ENCODE peak calls at places on chromosomes 1 and 21, in eight cellular contexts. One of them, this sample, is unnamed.

GRCh38 chr1:119327066-119327435 is 41.5 kb upstream of the HAO2 start:
- DNase-seq in body of pancreas: no peak
- DNase-seq in suprapubic skin: no peak
- DNase-seq in testis: no peak
- DNase-seq in IMR-90: no peak
- DNase-seq in ovary: peak
- DNase-seq in NB4: no peak
- DNase-seq in tibial nerve: no peak
- DNase-seq in this sample: no peak

GRCh38 chr21:32790626-32791025 is 19.1 kb upstream of the PAXBP1 start:
- DNase-seq in body of pancreas: no peak
- DNase-seq in suprapubic skin: no peak
- DNase-seq in testis: no peak
- DNase-seq in IMR-90: no peak
- DNase-seq in ovary: no peak
- DNase-seq in NB4: no peak
- DNase-seq in tibial nerve: no peak
- DNase-seq in this sample: no peak

GRCh38 chr1:219985169-219985568 is 56.8 kb upstream of the SLC30A10 start:
- DNase-seq in body of pancreas: no peak
- DNase-seq in suprapubic skin: no peak
- DNase-seq in testis: no peak
- DNase-seq in IMR-90: no peak
- DNase-seq in ovary: no peak
- DNase-seq in NB4: no peak
- DNase-seq in tibial nerve: no peak
- DNase-seq in this sample: no peak

GRCh38 chr1:144101397-144102050 is 129.7 kb upstream of the FAM72C start:
- DNase-seq in body of pancreas: peak
- DNase-seq in suprapubic skin: peak
- DNase-seq in testis: peak
- DNase-seq in IMR-90: no peak
- DNase-seq in ovary: peak
- DNase-seq in NB4: no peak
- DNase-seq in tibial nerve: peak
- DNase-seq in this sample: peak

GRCh38 chr1:24902471-24902891 is 27.6 kb downstream of the RUNX3 start:
- DNase-seq in body of pancreas: no peak
- DNase-seq in suprapubic skin: no peak
- DNase-seq in testis: no peak
- DNase-seq in IMR-90: no peak
- DNase-seq in ovary: no peak
- DNase-seq in NB4: no peak
- DNase-seq in tibial nerve: no peak
- DNase-seq in this sample: no peak

GRCh38 chr21:41368361-41369104 is 6.7 kb downstream of the MX2 start:
- DNase-seq in body of pancreas: no peak
- DNase-seq in suprapubic skin: no peak
- DNase-seq in testis: no peak
- DNase-seq in IMR-90: no peak
- DNase-seq in ovary: no peak
- DNase-seq in NB4: no peak
- DNase-seq in tibial nerve: no peak
- DNase-seq in this sample: peak

GRCh38 chr1:101175886-101176285 is 60.9 kb upstream of the S1PR1 start:
- DNase-seq in body of pancreas: no peak
- DNase-seq in suprapubic skin: no peak
- DNase-seq in testis: no peak
- DNase-seq in IMR-90: no peak
- DNase-seq in ovary: no peak
- DNase-seq in NB4: no peak
- DNase-seq in tibial nerve: no peak
- DNase-seq in this sample: no peak

GRCh38 chr1:155900161-155900560 is 11.0 kb downstream of the RIT1 start:
- DNase-seq in body of pancreas: no peak
- DNase-seq in suprapubic skin: no peak
- DNase-seq in testis: no peak
- DNase-seq in IMR-90: no peak
- DNase-seq in ovary: no peak
- DNase-seq in NB4: no peak
- DNase-seq in tibial nerve: no peak
- DNase-seq in this sample: no peak

GRCh38 chr1:245500546-245500945 is 345.8 kb downstream of the KIF26B start:
- DNase-seq in body of pancreas: peak
- DNase-seq in suprapubic skin: no peak
- DNase-seq in testis: no peak
- DNase-seq in IMR-90: peak
- DNase-seq in ovary: no peak
- DNase-seq in NB4: peak
- DNase-seq in tibial nerve: no peak
- DNase-seq in this sample: peak

GRCh38 chr21:39159342-39160063 is 23.7 kb downstream of the PSMG1 start:
- DNase-seq in body of pancreas: no peak
- DNase-seq in suprapubic skin: no peak
- DNase-seq in testis: no peak
- DNase-seq in IMR-90: peak
- DNase-seq in ovary: no peak
- DNase-seq in NB4: no peak
- DNase-seq in tibial nerve: no peak
- DNase-seq in this sample: no peak

GRCh38 chr1:233627376-233627775 is 13.5 kb downstream of the KCNK1 start:
- DNase-seq in body of pancreas: no peak
- DNase-seq in suprapubic skin: no peak
- DNase-seq in testis: no peak
- DNase-seq in IMR-90: no peak
- DNase-seq in ovary: no peak
- DNase-seq in NB4: no peak
- DNase-seq in tibial nerve: no peak
- DNase-seq in this sample: no peak

GRCh38 chr1:48776400-48777218 is at the start of gene BEND5:
- DNase-seq in body of pancreas: peak
- DNase-seq in suprapubic skin: peak
- DNase-seq in testis: peak
- DNase-seq in IMR-90: peak
- DNase-seq in ovary: peak
- DNase-seq in NB4: peak
- DNase-seq in tibial nerve: no peak
- DNase-seq in this sample: peak

DNA sequence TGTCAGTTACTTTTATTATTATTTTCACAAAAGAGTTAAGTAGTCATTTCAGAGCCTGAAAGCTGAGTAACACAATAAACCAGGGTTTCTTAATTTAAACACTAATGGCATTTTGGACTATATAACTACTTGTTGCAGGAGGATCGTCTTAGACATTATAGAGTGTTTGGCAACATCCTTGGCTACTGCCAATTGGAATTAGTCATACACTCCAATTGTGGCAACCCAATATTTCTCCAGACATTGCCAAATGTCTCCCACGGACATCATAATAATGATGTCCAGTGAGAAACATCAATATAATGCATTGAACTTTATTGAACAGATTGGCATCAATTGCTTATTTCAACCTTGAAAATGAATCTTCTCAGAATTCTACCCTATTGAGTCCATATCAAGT is 441.9 kb upstream of the ADGRL4 start:
- DNase-seq in body of pancreas: no peak
- DNase-seq in suprapubic skin: no peak
- DNase-seq in testis: no peak
- DNase-seq in IMR-90: no peak
- DNase-seq in ovary: no peak
- DNase-seq in NB4: no peak
- DNase-seq in tibial nerve: no peak
- DNase-seq in this sample: no peak
- TF ChIP-seq POLR2A in body of pancreas: no peak
- TF ChIP-seq POLR2A in suprapubic skin: no peak
- TF ChIP-seq POLR2A in testis: no peak
- TF ChIP-seq POLR2A in IMR-90: no peak
- TF ChIP-seq POLR2A in ovary: no peak
- TF ChIP-seq POLR2A in NB4: no peak
- TF ChIP-seq POLR2A in tibial nerve: no peak
- TF ChIP-seq POLR2A in this sample: no peak

DNA sequence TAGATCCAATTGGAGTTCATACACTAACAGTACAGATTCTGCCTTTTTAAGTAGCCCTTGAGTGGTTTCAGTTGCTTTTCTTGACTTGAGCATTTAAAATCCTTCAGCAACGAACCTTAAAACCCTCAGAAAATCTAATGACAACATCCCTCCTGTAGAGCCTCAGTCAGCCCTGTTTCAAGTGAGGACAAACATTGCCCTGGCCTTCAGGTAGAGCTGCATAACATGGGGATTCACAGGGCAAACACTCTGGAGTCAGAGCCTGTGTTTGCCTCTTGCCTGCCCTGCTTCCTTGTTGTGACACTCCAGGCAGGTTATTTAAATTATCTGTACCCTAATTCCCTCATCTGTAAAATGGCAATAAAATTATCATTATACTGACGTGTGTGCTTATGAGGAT is 96.1 kb upstream of the KCNA3 start:
- DNase-seq in body of pancreas: no peak
- DNase-seq in suprapubic skin: no peak
- DNase-seq in testis: no peak
- DNase-seq in IMR-90: no peak
- DNase-seq in ovary: no peak
- DNase-seq in NB4: no peak
- DNase-seq in tibial nerve: no peak
- DNase-seq in this sample: no peak
- TF ChIP-seq CTCF in body of pancreas: no peak
- TF ChIP-seq CTCF in suprapubic skin: no peak
- TF ChIP-seq CTCF in testis: no peak
- TF ChIP-seq CTCF in IMR-90: no peak
- TF ChIP-seq CTCF in ovary: no peak
- TF ChIP-seq CTCF in NB4: no peak
- TF ChIP-seq CTCF in tibial nerve: no peak
- TF ChIP-seq CTCF in this sample: no peak

DNA sequence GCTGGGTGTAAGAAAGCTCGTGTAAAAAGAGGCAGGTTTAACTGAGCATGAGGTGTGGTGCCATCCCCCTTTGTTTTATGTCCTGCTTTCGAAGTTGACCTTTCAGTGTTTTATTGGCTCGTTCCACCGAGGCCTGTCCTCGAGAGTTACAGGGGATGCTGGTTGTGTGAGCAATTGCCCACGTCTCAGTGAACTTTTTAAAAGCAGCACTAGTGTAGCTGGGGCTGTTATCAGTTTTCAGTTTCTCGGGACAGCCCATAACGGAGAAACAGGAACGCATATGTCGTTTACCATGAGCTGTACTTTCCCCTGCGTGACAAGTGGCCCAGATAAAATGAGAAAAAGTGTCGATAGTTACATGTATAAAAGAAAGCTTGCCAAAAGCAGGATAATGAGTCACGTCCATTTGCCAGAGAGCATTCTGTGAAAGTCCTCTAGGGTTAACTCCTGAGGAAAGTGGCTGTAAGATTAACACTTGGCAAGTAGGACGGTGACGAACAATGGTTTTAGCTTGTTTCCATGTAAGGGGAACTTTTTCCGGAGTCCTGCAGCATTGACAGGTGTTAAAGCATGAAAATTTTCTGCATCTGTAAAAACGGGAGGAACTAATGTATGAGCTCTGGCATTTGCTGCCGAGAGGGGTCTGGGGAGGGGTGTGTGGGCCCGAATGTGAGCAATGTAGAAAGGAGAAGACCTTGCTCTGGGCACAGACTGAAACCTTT is 7.8 kb upstream of the LRRC47 start:
- DNase-seq in body of pancreas: no peak
- DNase-seq in suprapubic skin: no peak
- DNase-seq in testis: no peak
- DNase-seq in IMR-90: no peak
- DNase-seq in ovary: no peak
- DNase-seq in NB4: no peak
- DNase-seq in tibial nerve: no peak
- DNase-seq in this sample: no peak
- TF ChIP-seq POLR2A in body of pancreas: no peak
- TF ChIP-seq POLR2A in suprapubic skin: no peak
- TF ChIP-seq POLR2A in testis: no peak
- TF ChIP-seq POLR2A in IMR-90: no peak
- TF ChIP-seq POLR2A in ovary: no peak
- TF ChIP-seq POLR2A in NB4: no peak
- TF ChIP-seq POLR2A in tibial nerve: no peak
- TF ChIP-seq POLR2A in this sample: no peak

GRCh38 chr1:43976890-43977289 is 2.1 kb upstream of the B4GALT2 start:
- DNase-seq in body of pancreas: no peak
- DNase-seq in suprapubic skin: no peak
- DNase-seq in testis: no peak
- DNase-seq in IMR-90: no peak
- DNase-seq in ovary: no peak
- DNase-seq in NB4: no peak
- DNase-seq in tibial nerve: no peak
- DNase-seq in this sample: no peak

GRCh38 chr1:43973981-43974442 is 748 bp upstream of the ATP6V0B start:
- DNase-seq in body of pancreas: no peak
- DNase-seq in suprapubic skin: no peak
- DNase-seq in testis: no peak
- DNase-seq in IMR-90: no peak
- DNase-seq in ovary: no peak
- DNase-seq in NB4: no peak
- DNase-seq in tibial nerve: no peak
- DNase-seq in this sample: no peak

GRCh38 chr1:43976045-43976444 is 1.3 kb downstream of the ATP6V0B start:
- DNase-seq in body of pancreas: no peak
- DNase-seq in suprapubic skin: no peak
- DNase-seq in testis: no peak
- DNase-seq in IMR-90: no peak
- DNase-seq in ovary: no peak
- DNase-seq in NB4: no peak
- DNase-seq in tibial nerve: no peak
- DNase-seq in this sample: no peak

GRCh38 chr1:43975249-43975961 is 645 bp downstream of the ATP6V0B start:
- DNase-seq in body of pancreas: peak
- DNase-seq in suprapubic skin: peak
- DNase-seq in testis: peak
- DNase-seq in IMR-90: no peak
- DNase-seq in ovary: peak
- DNase-seq in NB4: peak
- DNase-seq in tibial nerve: no peak
- DNase-seq in this sample: peak

DNA sequence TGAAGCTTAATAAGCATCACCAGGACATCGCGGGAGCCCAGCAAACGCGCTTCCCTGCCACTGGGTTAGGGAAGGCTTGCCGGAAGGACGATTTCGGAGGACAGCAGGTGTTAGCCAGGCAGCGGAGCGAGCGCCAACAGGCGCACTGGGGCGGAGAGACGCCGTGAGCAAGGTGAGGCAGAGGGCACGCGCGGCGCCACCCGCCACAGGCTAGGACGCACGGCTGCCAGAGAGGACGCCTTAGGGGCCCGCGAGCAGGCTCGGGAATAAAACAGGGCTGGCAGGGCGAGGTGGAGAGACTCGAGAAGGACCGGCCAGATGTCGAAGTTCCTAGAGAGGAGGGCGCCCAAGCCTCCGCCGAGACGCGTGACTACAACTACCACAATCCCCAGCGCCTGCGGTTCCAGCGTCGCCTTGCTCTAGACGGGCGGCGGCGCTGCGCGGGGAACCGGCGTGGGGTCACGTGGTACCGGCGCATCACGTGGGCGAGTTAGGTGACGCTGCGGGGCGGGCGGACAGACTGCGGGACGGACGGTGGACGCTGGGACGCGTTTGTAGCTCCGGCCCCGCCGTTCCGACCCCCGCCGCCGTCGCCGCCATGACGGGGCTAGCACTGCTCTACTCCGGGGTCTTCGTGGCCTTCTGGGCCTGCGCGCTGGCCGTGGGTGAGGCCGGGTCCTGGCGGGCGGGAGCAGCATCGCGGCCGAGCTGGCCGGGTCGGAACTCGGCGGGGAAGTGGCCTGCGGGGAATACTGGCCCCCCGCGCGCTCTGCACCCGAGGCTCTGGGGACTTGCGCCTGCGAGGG is at the start of gene ATP6V0B:
- DNase-seq in body of pancreas: peak
- DNase-seq in suprapubic skin: peak
- DNase-seq in testis: peak
- DNase-seq in IMR-90: peak
- DNase-seq in ovary: peak
- DNase-seq in NB4: peak
- DNase-seq in tibial nerve: peak
- DNase-seq in this sample: peak
- TF ChIP-seq CTCF in body of pancreas: no peak
- TF ChIP-seq CTCF in suprapubic skin: peak
- TF ChIP-seq CTCF in testis: peak
- TF ChIP-seq CTCF in IMR-90: peak
- TF ChIP-seq CTCF in ovary: no peak
- TF ChIP-seq CTCF in NB4: no peak
- TF ChIP-seq CTCF in tibial nerve: no peak
- TF ChIP-seq CTCF in this sample: no peak

This sample was measured in lower leg skin.